ENCODE peak calls at places on chromosomes 6 and 20, in four cellular contexts. A, X, M and J are unnamed samples.

GRCh38 chr6:487956-488355 is 96.4 kb downstream of the IRF4 start:
- DNase-seq in A (no peak), X (no peak), M (no peak), J (no peak)

GRCh38 chr6:118933855-118934460 is 1.0 kb downstream of the MCM9 start:
- DNase-seq in A (no peak), X (no peak), M (no peak), J (no peak)

GRCh38 chr20:38321959-38322598 is 18.1 kb downstream of the BPI start:
- DNase-seq in A (peak), X (no peak), M (peak), J (peak)

GRCh38 chr6:83637953-83638352 is 70.9 kb downstream of the SNAP91 start:
- DNase-seq in A (no peak), X (no peak), M (no peak), J (no peak)

GRCh38 chr6:24883618-24884017 is 52.1 kb downstream of the RIPOR2 start:
- DNase-seq in A (no peak), X (no peak), M (peak), J (no peak)

GRCh38 chr20:10639051-10639761 is 34.6 kb downstream of the JAG1 start:
- DNase-seq in A (no peak), X (no peak), M (no peak), J (no peak)

GRCh38 chr20:3739926-3740599 is 7.6 kb downstream of the HSPA12B start:
- DNase-seq in A (no peak), X (no peak), M (no peak), J (no peak)

GRCh38 chr20:32445539-32446273 is 87.6 kb downstream of the ASXL1 start:
- DNase-seq in A (no peak), X (no peak), M (no peak), J (no peak)

GRCh38 chr6:35663001-35663400 is 25.7 kb downstream of the FKBP5 start:
- DNase-seq in A (no peak), X (no peak), M (no peak), J (no peak)

GRCh38 chr6:39239527-39240154 is 10.4 kb upstream of the KCNK5 start:
- DNase-seq in A (no peak), X (no peak), M (no peak), J (no peak)

GRCh38 chr6:34143884-34144580 is 1.9 kb downstream of the GRM4 start:
- DNase-seq in A (peak), X (peak), M (no peak), J (peak)

GRCh38 chr6:119608994-119609393 is 259.4 kb upstream of the MAN1A1 start:
- DNase-seq in A (no peak), X (no peak), M (no peak), J (no peak)

GRCh38 chr6:24718449-24719124 is 367 bp downstream of the C6orf62 start:
- DNase-seq in A (no peak), X (no peak), M (no peak), J (no peak)

GRCh38 chr20:2804921-2805681 is 4.7 kb upstream of the CPXM1 start:
- DNase-seq in A (no peak), X (no peak), M (no peak), J (no peak)

GRCh38 chr6:54776891-54777290 is 69.7 kb upstream of the FAM83B start:
- DNase-seq in A (no peak), X (no peak), M (no peak), J (no peak)

GRCh38 chr6:138293996-138294395 is 75.7 kb upstream of the PBOV1 start:
- DNase-seq in A (no peak), X (no peak), M (no peak), J (no peak)

GRCh38 chr6:37456126-37456525 is 23.1 kb downstream of the CMTR1 start:
- DNase-seq in A (no peak), X (no peak), M (peak), J (no peak)

GRCh38 chr6:3351105-3351676 is 92.4 kb downstream of the PSMG4 start:
- DNase-seq in A (no peak), X (no peak), M (no peak), J (no peak)

GRCh38 chr6:70210462-70210861 is 92.4 kb downstream of the COL9A1 start:
- DNase-seq in A (peak), X (no peak), M (no peak), J (no peak)

GRCh38 chr6:89509719-89510339 is 76.9 kb downstream of the ANKRD6 start:
- DNase-seq in A (peak), X (no peak), M (no peak), J (no peak)

GRCh38 chr6:89034586-89035251 is 45.8 kb upstream of the PNRC1 start:
- DNase-seq in A (no peak), X (no peak), M (peak), J (no peak)

GRCh38 chr20:47090835-47091234 is 196.2 kb downstream of the EYA2 start:
- DNase-seq in A (no peak), X (no peak), M (no peak), J (no peak)

GRCh38 chr20:18957328-18957727 is 143.7 kb downstream of the SCP2D1 start:
- DNase-seq in A (no peak), X (no peak), M (no peak), J (no peak)

GRCh38 chr6:1335367-1336037 is 23.6 kb downstream of the FOXQ1 start:
- DNase-seq in A (no peak), X (no peak), M (peak), J (peak)

GRCh38 chr6:55108469-55109130 is 65.7 kb upstream of the HCRTR2 start:
- DNase-seq in A (no peak), X (no peak), M (no peak), J (no peak)

GRCh38 chr6:149059557-149059956 is 258.0 kb upstream of the TAB2 start:
- DNase-seq in A (no peak), X (no peak), M (no peak), J (no peak)

GRCh38 chr6:11428351-11428750 is 109.2 kb upstream of the TMEM170B start:
- DNase-seq in A (no peak), X (no peak), M (no peak), J (no peak)

GRCh38 chr20:23667666-23668065 is 21.2 kb downstream of the CST4 start:
- DNase-seq in A (no peak), X (no peak), M (no peak), J (no peak)

GRCh38 chr6:110475255-110475654 is 1.2 kb downstream of the SLC22A16 start:
- DNase-seq in A (no peak), X (no peak), M (no peak), J (no peak)

GRCh38 chr6:32192608-32193039 is at the start of gene GPSM3:
- DNase-seq in A (peak), X (peak), M (no peak), J (peak)

GRCh38 chr6:139587469-139587868 is 213.0 kb upstream of the CITED2 start:
- DNase-seq in A (no peak), X (no peak), M (peak), J (no peak)

GRCh38 chr6:159788757-159789376 is 535 bp downstream of the TCP1 start:
- DNase-seq in A (peak), X (peak), M (no peak), J (peak)

GRCh38 chr20:58361549-58361948 is 27.5 kb upstream of the VAPB start:
- DNase-seq in A (no peak), X (peak), M (peak), J (no peak)

GRCh38 chr20:63082308-63082938 is 75.7 kb upstream of the BHLHE23 start:
- DNase-seq in A (peak), X (peak), M (no peak), J (peak)